ENCODE peak calls at places on chromosome 18, in six cellular contexts. One of them, this sample, is unnamed.

GRCh38 chr18:22471546-22472131 is 53.9 kb upstream of the CTAGE1 start:
- DNase-seq in tibial nerve: no peak
- DNase-seq in Panc1: no peak
- DNase-seq in astrocyte: peak; percentile 66
- DNase-seq in GM23338: no peak
- DNase-seq in coronary artery: peak; percentile 83
- DNase-seq in this sample: no peak

GRCh38 chr18:23194969-23195957 is 60.0 kb downstream of the CABLES1 start:
- DNase-seq in GM23338: no peak
- DNase-seq in tibial nerve: no peak
- DNase-seq in coronary artery: no peak
- DNase-seq in astrocyte: no peak
- DNase-seq in Panc1: no peak
- DNase-seq in this sample: no peak

GRCh38 chr18:51110073-51110797 is 80.2 kb downstream of the SMAD4 start:
- DNase-seq in tibial nerve: peak; percentile 61
- DNase-seq in astrocyte: no peak
- DNase-seq in Panc1: no peak
- DNase-seq in coronary artery: no peak
- DNase-seq in GM23338: peak; percentile 83
- DNase-seq in this sample: peak; percentile 89

GRCh38 chr18:24214144-24214543 is 75.3 kb downstream of the CABYR start:
- DNase-seq in Panc1: no peak
- DNase-seq in GM23338: no peak
- DNase-seq in coronary artery: no peak
- DNase-seq in astrocyte: no peak
- DNase-seq in tibial nerve: no peak
- DNase-seq in this sample: no peak

GRCh38 chr18:6624271-6624670 is 105.2 kb upstream of the ARHGAP28 start:
- DNase-seq in astrocyte: peak; percentile 78
- DNase-seq in coronary artery: no peak
- DNase-seq in tibial nerve: no peak
- DNase-seq in GM23338: no peak
- DNase-seq in Panc1: no peak
- DNase-seq in this sample: no peak

GRCh38 chr18:55038162-55038561 is 78.9 kb upstream of the CCDC68 start:
- DNase-seq in coronary artery: no peak
- DNase-seq in astrocyte: peak; percentile 17
- DNase-seq in Panc1: no peak
- DNase-seq in GM23338: no peak
- DNase-seq in tibial nerve: no peak
- DNase-seq in this sample: no peak

GRCh38 chr18:9669016-9669415 is 39.1 kb upstream of the RAB31 start:
- DNase-seq in Panc1: no peak
- DNase-seq in tibial nerve: no peak
- DNase-seq in coronary artery: no peak
- DNase-seq in GM23338: no peak
- DNase-seq in astrocyte: no peak
- DNase-seq in this sample: no peak

GRCh38 chr18:24015897-24016631 is 1.5 kb downstream of the TTC39C start:
- DNase-seq in tibial nerve: no peak
- DNase-seq in Panc1: no peak
- DNase-seq in astrocyte: no peak
- DNase-seq in coronary artery: no peak
- DNase-seq in GM23338: no peak
- DNase-seq in this sample: no peak

GRCh38 chr18:28127763-28128737 is 48.9 kb downstream of the CDH2 start:
- DNase-seq in GM23338: no peak
- DNase-seq in coronary artery: no peak
- DNase-seq in Panc1: no peak
- DNase-seq in tibial nerve: no peak
- DNase-seq in astrocyte: peak; percentile 51
- DNase-seq in this sample: no peak

GRCh38 chr18:78576967-78577366 is 402.7 kb upstream of the SALL3 start:
- DNase-seq in Panc1: no peak
- DNase-seq in astrocyte: no peak
- DNase-seq in tibial nerve: no peak
- DNase-seq in GM23338: no peak
- DNase-seq in coronary artery: no peak
- DNase-seq in this sample: no peak

GRCh38 chr18:35282353-35282752 is 7.7 kb downstream of the ZSCAN30 start:
- DNase-seq in GM23338: no peak
- DNase-seq in Panc1: peak; percentile 25
- DNase-seq in tibial nerve: no peak
- DNase-seq in coronary artery: no peak
- DNase-seq in astrocyte: peak; percentile 83
- DNase-seq in this sample: no peak

GRCh38 chr18:50429207-50429948 is 54.5 kb downstream of the SKA1 start:
- DNase-seq in Panc1: no peak
- DNase-seq in tibial nerve: no peak
- DNase-seq in astrocyte: no peak
- DNase-seq in coronary artery: no peak
- DNase-seq in GM23338: peak; percentile 76
- DNase-seq in this sample: no peak

GRCh38 chr18:10006261-10006903 is 92.6 kb downstream of the VAPA start:
- DNase-seq in coronary artery: no peak
- DNase-seq in astrocyte: peak; percentile 12
- DNase-seq in GM23338: no peak
- DNase-seq in tibial nerve: no peak
- DNase-seq in Panc1: no peak
- DNase-seq in this sample: no peak

GRCh38 chr18:7941533-7941932 is 374.4 kb downstream of the PTPRM start:
- DNase-seq in Panc1: no peak
- DNase-seq in tibial nerve: no peak
- DNase-seq in coronary artery: no peak
- DNase-seq in GM23338: no peak
- DNase-seq in astrocyte: no peak
- DNase-seq in this sample: no peak

GRCh38 chr18:63317556-63317946 is 2.0 kb downstream of the BCL2 start:
- DNase-seq in coronary artery: no peak
- DNase-seq in GM23338: no peak
- DNase-seq in Panc1: no peak
- DNase-seq in tibial nerve: no peak
- DNase-seq in astrocyte: no peak
- DNase-seq in this sample: no peak

GRCh38 chr18:34802938-34803337 is 92.8 kb downstream of the DTNA start:
- DNase-seq in coronary artery: no peak
- DNase-seq in astrocyte: peak; percentile 80
- DNase-seq in Panc1: no peak
- DNase-seq in tibial nerve: no peak
- DNase-seq in GM23338: no peak
- DNase-seq in this sample: no peak

GRCh38 chr18:63237911-63238710 is 81.5 kb downstream of the BCL2 start:
- DNase-seq in astrocyte: peak; percentile 93
- DNase-seq in Panc1: no peak
- DNase-seq in coronary artery: no peak
- DNase-seq in GM23338: peak; percentile 77
- DNase-seq in tibial nerve: peak; percentile 63
- DNase-seq in this sample: peak; percentile 54

GRCh38 chr18:23306842-23307241 is 146.2 kb upstream of the RIOK3 start:
- DNase-seq in Panc1: no peak
- DNase-seq in GM23338: no peak
- DNase-seq in coronary artery: no peak
- DNase-seq in tibial nerve: no peak
- DNase-seq in astrocyte: no peak
- DNase-seq in this sample: no peak

GRCh38 chr18:26746284-26747130 is 119.0 kb downstream of the AQP4 start:
- DNase-seq in tibial nerve: no peak
- DNase-seq in astrocyte: no peak
- DNase-seq in GM23338: no peak
- DNase-seq in Panc1: peak; percentile 39
- DNase-seq in coronary artery: no peak
- DNase-seq in this sample: no peak

GRCh38 chr18:9898792-9899549 is 13.2 kb downstream of the TXNDC2 start:
- DNase-seq in tibial nerve: no peak
- DNase-seq in coronary artery: no peak
- DNase-seq in Panc1: no peak
- DNase-seq in GM23338: no peak
- DNase-seq in astrocyte: peak; percentile 70
- DNase-seq in this sample: no peak

GRCh38 chr18:22828171-22828570 is 105.0 kb upstream of the RBBP8 start:
- DNase-seq in GM23338: no peak
- DNase-seq in tibial nerve: no peak
- DNase-seq in Panc1: no peak
- DNase-seq in coronary artery: no peak
- DNase-seq in astrocyte: peak; percentile 90
- DNase-seq in this sample: no peak

GRCh38 chr18:39051013-39051412 is 1485.4 kb upstream of the CELF4 start:
- DNase-seq in Panc1: no peak
- DNase-seq in tibial nerve: no peak
- DNase-seq in astrocyte: peak; percentile 22
- DNase-seq in GM23338: no peak
- DNase-seq in coronary artery: no peak
- DNase-seq in this sample: no peak

GRCh38 chr18:55012041-55012440 is 52.8 kb upstream of the CCDC68 start:
- DNase-seq in GM23338: peak; percentile 26
- DNase-seq in astrocyte: peak; percentile 43
- DNase-seq in coronary artery: no peak
- DNase-seq in tibial nerve: no peak
- DNase-seq in Panc1: peak; percentile 7
- DNase-seq in this sample: no peak

GRCh38 chr18:79394438-79395307 is 1.1 kb upstream of the NFATC1 start:
- DNase-seq in GM23338: no peak
- DNase-seq in Panc1: no peak
- DNase-seq in tibial nerve: peak; percentile 52
- DNase-seq in astrocyte: peak; percentile 36
- DNase-seq in coronary artery: peak; percentile 85
- DNase-seq in this sample: peak; percentile 41

GRCh38 chr18:45689386-45689785 is 34.6 kb upstream of the SLC14A1 start:
- DNase-seq in coronary artery: peak; percentile 28
- DNase-seq in tibial nerve: no peak
- DNase-seq in Panc1: no peak
- DNase-seq in GM23338: no peak
- DNase-seq in astrocyte: no peak
- DNase-seq in this sample: no peak

GRCh38 chr18:13159579-13159978 is 59.0 kb upstream of the LDLRAD4 start:
- DNase-seq in Panc1: peak; percentile 43
- DNase-seq in GM23338: peak; percentile 91
- DNase-seq in coronary artery: no peak
- DNase-seq in astrocyte: peak; percentile 26
- DNase-seq in tibial nerve: peak; percentile 73
- DNase-seq in this sample: peak; percentile 21

GRCh38 chr18:50071393-50071792 is 123.6 kb downstream of the MYO5B start:
- DNase-seq in astrocyte: no peak
- DNase-seq in Panc1: no peak
- DNase-seq in tibial nerve: no peak
- DNase-seq in coronary artery: no peak
- DNase-seq in GM23338: no peak
- DNase-seq in this sample: no peak

GRCh38 chr18:59459352-59460059 is 100.4 kb upstream of the LMAN1 start:
- DNase-seq in tibial nerve: no peak
- DNase-seq in Panc1: no peak
- DNase-seq in GM23338: peak; percentile 56
- DNase-seq in coronary artery: no peak
- DNase-seq in astrocyte: peak; percentile 35
- DNase-seq in this sample: no peak

DNA sequence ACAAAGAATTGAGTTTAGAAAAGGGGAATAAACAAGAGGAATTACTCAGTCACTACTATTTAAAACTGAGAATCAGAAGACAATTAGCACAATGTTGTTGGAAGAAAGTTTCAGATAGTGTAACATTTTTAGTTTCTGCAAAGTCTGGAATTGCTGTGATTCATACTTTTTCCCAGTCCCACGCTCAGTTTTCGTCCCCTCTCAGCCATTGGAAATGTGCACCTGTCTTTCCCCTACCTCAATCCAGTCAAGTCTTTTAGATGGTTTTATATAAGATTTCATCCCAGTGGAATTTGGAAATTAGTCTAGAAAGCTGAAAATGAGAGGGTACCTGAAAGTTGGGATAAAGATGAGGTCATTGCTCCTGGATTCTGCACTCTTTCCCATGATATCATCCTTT is 66.3 kb upstream of the CHMP1B start:
- DNase-seq in astrocyte: no peak
- DNase-seq in GM23338: no peak
- DNase-seq in Panc1: no peak
- DNase-seq in coronary artery: no peak
- DNase-seq in tibial nerve: no peak
- DNase-seq in this sample: no peak
- TF ChIP-seq CTCF in astrocyte: no peak
- TF ChIP-seq CTCF in GM23338: no peak
- TF ChIP-seq CTCF in Panc1: no peak
- TF ChIP-seq CTCF in coronary artery: no peak
- TF ChIP-seq CTCF in tibial nerve: no peak
- TF ChIP-seq CTCF in this sample: no peak

DNA sequence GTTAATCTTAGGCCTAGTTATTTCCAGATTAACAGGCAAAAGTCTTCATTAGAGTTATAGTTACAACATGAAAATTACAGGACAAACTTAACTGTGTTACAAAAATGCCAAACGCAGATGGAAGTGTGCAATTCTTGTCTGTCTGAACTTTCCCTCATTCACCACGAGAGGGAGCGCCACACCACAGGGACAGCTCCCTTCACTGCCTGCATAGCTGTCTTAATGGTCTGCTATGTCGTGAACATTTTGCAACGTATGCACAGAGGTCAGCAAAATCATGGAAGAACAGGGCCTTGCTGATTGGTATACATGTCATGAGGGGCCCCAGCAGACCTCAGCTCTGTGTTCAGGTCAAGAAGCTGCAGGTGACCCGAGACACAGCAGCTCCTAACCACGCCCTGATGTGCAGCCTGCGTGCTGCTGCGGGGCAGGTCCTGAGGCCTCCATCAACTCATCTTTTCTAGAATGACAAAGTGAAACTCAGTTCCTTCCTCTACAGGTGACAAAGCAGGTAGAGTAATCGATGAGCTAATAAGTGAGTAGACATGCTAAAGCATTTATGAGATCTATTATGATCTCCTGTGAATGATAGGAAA is 78.8 kb upstream of the ATP8B1 start:
- DNase-seq in astrocyte: peak; percentile 56
- DNase-seq in GM23338: peak; percentile 76
- DNase-seq in coronary artery: no peak
- DNase-seq in tibial nerve: peak; percentile 53
- DNase-seq in Panc1: peak; percentile 80
- DNase-seq in this sample: peak; percentile 71
- TF ChIP-seq CTCF in astrocyte: peak; percentile 97
- TF ChIP-seq CTCF in GM23338: peak; percentile 90
- TF ChIP-seq CTCF in coronary artery: peak; percentile 65
- TF ChIP-seq CTCF in tibial nerve: peak; percentile 80
- TF ChIP-seq CTCF in Panc1: peak; percentile 80
- TF ChIP-seq CTCF in this sample: peak; percentile 90

GRCh38 chr18:44098551-44099098 is 582.1 kb upstream of the SETBP1 start:
- DNase-seq in GM23338: peak; percentile 59
- DNase-seq in astrocyte: peak; percentile 31
- DNase-seq in Panc1: no peak
- DNase-seq in tibial nerve: no peak
- DNase-seq in coronary artery: no peak
- DNase-seq in this sample: no peak
- TF ChIP-seq CTCF in GM23338: peak; percentile 67
- TF ChIP-seq CTCF in astrocyte: peak; percentile 40
- TF ChIP-seq CTCF in Panc1: peak; percentile 14
- TF ChIP-seq CTCF in tibial nerve: no peak
- TF ChIP-seq CTCF in coronary artery: no peak
- TF ChIP-seq CTCF in this sample: no peak

DNA sequence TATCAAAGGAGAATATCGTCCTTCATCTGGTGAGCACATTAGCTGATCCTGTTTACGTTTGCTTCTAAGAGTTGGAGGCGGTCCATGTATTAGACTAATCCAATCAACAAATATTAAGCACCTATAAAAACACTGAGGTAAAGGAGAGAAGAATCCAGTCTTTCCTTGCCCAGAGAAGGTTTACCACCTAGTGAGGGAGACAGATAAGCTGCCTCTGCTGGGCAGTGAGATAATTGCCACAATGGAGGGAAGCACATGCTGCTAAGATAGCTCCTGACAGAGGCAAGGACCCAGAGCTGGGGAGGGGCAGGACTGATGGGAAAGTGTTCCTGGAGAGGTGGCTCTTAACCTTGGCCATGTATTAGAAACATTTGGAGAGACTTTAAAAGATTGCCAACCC is 36.7 kb upstream of the ST8SIA5 start:
- DNase-seq in tibial nerve: no peak
- DNase-seq in Panc1: no peak
- DNase-seq in astrocyte: no peak
- DNase-seq in coronary artery: no peak
- DNase-seq in GM23338: peak; percentile 67
- DNase-seq in this sample: no peak
- TF ChIP-seq CTCF in tibial nerve: no peak
- TF ChIP-seq CTCF in Panc1: no peak
- TF ChIP-seq CTCF in astrocyte: no peak
- TF ChIP-seq CTCF in coronary artery: no peak
- TF ChIP-seq CTCF in GM23338: peak; percentile 51
- TF ChIP-seq CTCF in this sample: no peak